ENCODE peak calls at places on chromosomes 12 and 14, in six cellular contexts. Q is ovary, P is A549, A is GM12878, F is suprapubic skin, W is esophagus muscularis mucosa. C is an unnamed sample. For H3K9me3, the result is how much of the 10 kb centered on the place peaks cover.

GRCh38 chr12:43737646-43738045 is 20.9 kb downstream of the PUS7L start:
- DNase-seq in Q (no peak), F (no peak), W (no peak), P (no peak), A (no peak), C (no peak)

GRCh38 chr12:28162697-28163096 is 27.6 kb upstream of the CCDC91 start:
- DNase-seq in Q (no peak), F (no peak), A (no peak), P (no peak), W (no peak), C (no peak)

GRCh38 chr14:104119119-104119699 is 19.2 kb upstream of the KIF26A start:
- DNase-seq in Q (no peak), W (no peak), P (no peak), A (no peak), F (peak), C (no peak)

GRCh38 chr14:22536853-22537338 is 52.1 kb downstream of the DAD1 start:
- DNase-seq in A (peak), P (peak), Q (peak), F (no peak), W (no peak), C (no peak)

GRCh38 chr14:35337074-35337556 is 44.9 kb downstream of the PSMA6 start:
- DNase-seq in Q (no peak), P (no peak), W (no peak), F (no peak), A (no peak), C (no peak)

GRCh38 chr12:58804749-58805148 is 115.6 kb downstream of the LRIG3 start:
- DNase-seq in Q (no peak), P (peak), A (no peak), W (no peak), F (no peak), C (no peak)

GRCh38 chr12:109625131-109625559 is 51.6 kb downstream of the MVK start:
- DNase-seq in F (no peak), Q (no peak), A (no peak), P (peak), W (no peak), C (no peak)

GRCh38 chr12:104772336-104772735 is 185.8 kb downstream of the SLC41A2 start:
- DNase-seq in F (no peak), Q (no peak), A (no peak), W (no peak), P (no peak), C (no peak)

GRCh38 chr12:55060470-55060869 is 40.7 kb downstream of the NEUROD4 start:
- DNase-seq in P (no peak), W (no peak), F (no peak), Q (no peak), A (peak), C (no peak)

GRCh38 chr14:94320243-94320642 is 2.9 kb downstream of the SERPINA6 start:
- DNase-seq in W (no peak), F (no peak), Q (no peak), P (peak), A (no peak), C (no peak)

GRCh38 chr14:29643415-29644206 is 284.0 kb downstream of the PRKD1 start:
- DNase-seq in F (no peak), A (no peak), Q (no peak), W (no peak), P (peak), C (no peak)

GRCh38 chr14:93045965-93046695 is 69.6 kb downstream of the ITPK1 start:
- DNase-seq in P (no peak), F (no peak), W (no peak), A (no peak), Q (no peak), C (no peak)

GRCh38 chr12:132309162-132310086 is 20.0 kb downstream of the GALNT9 start:
- DNase-seq in A (no peak), F (no peak), P (no peak), W (no peak), Q (no peak), C (no peak)

GRCh38 chr12:116885496-116885895 is 4.3 kb upstream of the HRK start:
- DNase-seq in F (no peak), A (no peak), P (no peak), W (no peak), Q (no peak), C (no peak)

GRCh38 chr12:41188058-41188840 is at the start of gene PDZRN4:
- DNase-seq in Q (no peak), A (no peak), W (no peak), F (peak), P (peak), C (peak)

GRCh38 chr12:116266631-116267349 is 10.7 kb downstream of the MED13L start:
- DNase-seq in F (no peak), Q (no peak), P (no peak), W (no peak), A (no peak), C (no peak)

GRCh38 chr14:69001375-69001774 is 22.3 kb upstream of the ACTN1 start:
- DNase-seq in A (no peak), F (no peak), Q (no peak), W (no peak), P (no peak), C (no peak)

GRCh38 chr14:81125536-81125935 is 95.2 kb downstream of the GTF2A1 start:
- DNase-seq in W (no peak), A (no peak), F (no peak), P (no peak), Q (no peak), C (no peak)

GRCh38 chr14:23357261-23357660 is 4.6 kb upstream of the SLC22A17 start:
- DNase-seq in Q (no peak), A (no peak), F (no peak), P (no peak), W (no peak), C (no peak)

GRCh38 chr12:63918788-63919300 is 74.3 kb downstream of the SRGAP1 start:
- DNase-seq in Q (no peak), F (no peak), A (no peak), W (no peak), P (peak), C (no peak)

GRCh38 chr12:113899844-113900471 is 66.2 kb downstream of the RBM19 start:
- DNase-seq in Q (no peak), A (no peak), W (no peak), P (no peak), F (no peak), C (no peak)

GRCh38 chr12:123075591-123076171 is 75.2 kb downstream of the PITPNM2 start:
- DNase-seq in Q (peak), P (no peak), A (no peak), W (no peak), F (no peak), C (peak)

GRCh38 chr12:92064420-92064819 is 81.2 kb downstream of the BTG1 start:
- DNase-seq in Q (no peak), P (peak), W (no peak), A (no peak), F (no peak), C (no peak)

GRCh38 chr12:64679487-64679983 is 69.2 kb downstream of the RASSF3 start:
- DNase-seq in Q (peak), P (peak), W (no peak), F (peak), A (no peak), C (peak)

GRCh38 chr14:25607095-25607657 is 557.2 kb upstream of the STXBP6 start:
- DNase-seq in W (no peak), Q (no peak), P (no peak), A (no peak), F (no peak), C (no peak)

GRCh38 chr14:103522649-103523582 is at the start of gene CKB:
- DNase-seq in W (no peak), A (no peak), P (peak), F (no peak), Q (peak), C (no peak)

GRCh38 chr12:51082561-51083139 is 746 bp downstream of the CSRNP2 start:
- DNase-seq in Q (no peak), W (no peak), A (no peak), F (peak), P (peak), C (no peak)

GRCh38 chr12:52181757-52182156 is 10.1 kb downstream of the KRT80 start:
- DNase-seq in A (no peak), F (no peak), Q (no peak), P (no peak), W (no peak), C (no peak)

GRCh38 chr12:50527086-50527726 is 22.4 kb downstream of the DIP2B start:
- DNase-seq in A (no peak), Q (no peak), P (no peak), W (no peak), F (no peak), C (no peak)

GRCh38 chr14:59360923-59361794 is 104.0 kb downstream of the GPR135 start:
- DNase-seq in W (no peak), Q (no peak), A (no peak), F (no peak), P (peak), C (peak)

GRCh38 chr14:97777622-97778021 is 980.4 kb downstream of the VRK1 start:
- DNase-seq in W (no peak), Q (no peak), A (no peak), P (no peak), F (no peak), C (no peak)

GRCh38 chr12:107152331-107152730 is 59.0 kb upstream of the CRY1 start:
- DNase-seq in P (no peak), F (no peak), A (no peak), W (no peak), Q (no peak), C (no peak)
- TF ChIP-seq EP300 in P (no peak), F (no peak), A (no peak), W (no peak), Q (no peak), C (no peak)

DNA sequence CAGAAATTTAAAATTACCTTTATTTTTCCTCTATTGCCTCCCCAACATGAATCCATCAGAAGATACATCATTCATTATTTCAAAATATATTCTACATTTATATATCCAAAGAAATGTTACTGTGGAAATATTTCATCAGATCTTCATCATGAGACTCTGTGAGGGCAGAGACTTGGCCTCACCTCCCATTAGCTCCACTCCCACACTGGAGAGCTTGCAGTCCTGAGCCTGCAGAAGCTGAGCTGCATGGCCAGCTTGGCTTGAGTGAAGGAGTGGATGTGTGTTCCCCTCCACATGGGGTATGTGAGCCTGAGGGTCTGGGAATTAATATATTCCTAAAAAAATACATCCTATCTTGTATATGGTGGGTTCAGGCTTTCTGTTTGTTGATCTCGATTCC is 961.9 kb downstream of the TMEM121 start:
- DNase-seq in P (no peak), A (no peak), F (no peak), W (no peak), Q (no peak), C (no peak)
- H3K9me3 ChIP-seq in P (under half), A (under half), F (under half), W (under half), Q (under half), C (under half)

GRCh38 chr14:70004791-70005190 is 125.6 kb downstream of the SMOC1 start:
- DNase-seq in Q (no peak), A (no peak), P (no peak), W (no peak), F (no peak), C (no peak)

GRCh38 chr14:70008863-70009262 is 129.6 kb downstream of the SMOC1 start:
- DNase-seq in W (no peak), F (no peak), A (no peak), P (no peak), Q (no peak), C (no peak)

GRCh38 chr14:70008457-70008856 is 129.2 kb downstream of the SMOC1 start:
- DNase-seq in F (no peak), A (no peak), W (no peak), Q (no peak), P (no peak), C (no peak)

GRCh38 chr14:70002589-70003240 is 123.5 kb downstream of the SMOC1 start:
- DNase-seq in P (no peak), F (no peak), W (no peak), Q (no peak), A (no peak), C (no peak)

GRCh38 chr14:70005281-70005805 is 126.1 kb downstream of the SMOC1 start:
- DNase-seq in F (no peak), A (no peak), W (no peak), Q (no peak), P (no peak), C (no peak)
- TF ChIP-seq EP300 in F (no peak), A (no peak), W (no peak), Q (no peak), P (no peak), C (no peak)

DNA sequence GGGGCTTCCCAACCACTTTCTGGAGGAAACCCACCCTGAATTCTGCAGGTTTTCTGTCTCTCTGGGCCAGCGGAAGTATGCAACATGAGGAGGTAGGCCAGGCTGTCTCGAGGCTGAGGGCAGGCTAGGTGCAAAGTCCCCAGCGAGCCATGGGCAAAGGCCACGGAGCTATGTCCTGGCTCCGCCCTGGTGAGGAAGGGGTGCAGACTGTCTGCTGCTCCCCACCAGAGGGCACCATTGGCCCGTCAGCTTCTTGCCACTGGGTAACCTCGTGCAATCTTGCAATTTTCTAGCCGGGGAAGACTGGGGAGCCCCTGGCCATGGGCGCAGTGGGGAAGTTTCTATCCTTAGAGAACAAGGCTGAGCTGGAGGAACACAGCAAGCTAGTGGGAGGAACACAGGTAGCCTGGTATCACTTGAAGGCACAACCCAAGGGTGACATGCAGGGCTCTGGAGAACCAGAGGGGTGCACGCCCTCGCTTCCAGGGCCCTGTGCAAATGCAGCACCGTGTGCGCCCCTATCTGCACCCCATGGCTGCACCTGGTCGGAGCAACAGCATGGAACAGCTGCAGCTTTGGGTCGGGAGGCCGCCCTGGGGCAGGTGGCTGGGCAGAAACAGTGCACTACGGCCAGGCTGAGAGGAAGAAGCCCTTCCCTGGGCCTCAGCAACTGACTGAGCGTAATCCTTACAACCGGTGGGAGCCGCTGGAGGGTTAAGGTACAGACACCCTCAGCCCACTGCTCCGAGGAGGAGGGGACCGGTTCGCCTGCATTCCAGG is 27.6 kb upstream of the RPLP0 start:
- DNase-seq in P (peak), Q (peak), W (no peak), F (peak), A (peak), C (peak)
- H3K9me3 ChIP-seq in P (under half), Q (under half), W (under half), F (under half), A (under half), C (under half)

GRCh38 chr12:19236656-19237055 is 107.1 kb downstream of the PLEKHA5 start:
- DNase-seq in A (no peak), W (no peak), F (no peak), Q (no peak), P (no peak), C (no peak)
- TF ChIP-seq EP300 in A (no peak), W (no peak), F (no peak), Q (no peak), P (no peak), C (no peak)

DNA sequence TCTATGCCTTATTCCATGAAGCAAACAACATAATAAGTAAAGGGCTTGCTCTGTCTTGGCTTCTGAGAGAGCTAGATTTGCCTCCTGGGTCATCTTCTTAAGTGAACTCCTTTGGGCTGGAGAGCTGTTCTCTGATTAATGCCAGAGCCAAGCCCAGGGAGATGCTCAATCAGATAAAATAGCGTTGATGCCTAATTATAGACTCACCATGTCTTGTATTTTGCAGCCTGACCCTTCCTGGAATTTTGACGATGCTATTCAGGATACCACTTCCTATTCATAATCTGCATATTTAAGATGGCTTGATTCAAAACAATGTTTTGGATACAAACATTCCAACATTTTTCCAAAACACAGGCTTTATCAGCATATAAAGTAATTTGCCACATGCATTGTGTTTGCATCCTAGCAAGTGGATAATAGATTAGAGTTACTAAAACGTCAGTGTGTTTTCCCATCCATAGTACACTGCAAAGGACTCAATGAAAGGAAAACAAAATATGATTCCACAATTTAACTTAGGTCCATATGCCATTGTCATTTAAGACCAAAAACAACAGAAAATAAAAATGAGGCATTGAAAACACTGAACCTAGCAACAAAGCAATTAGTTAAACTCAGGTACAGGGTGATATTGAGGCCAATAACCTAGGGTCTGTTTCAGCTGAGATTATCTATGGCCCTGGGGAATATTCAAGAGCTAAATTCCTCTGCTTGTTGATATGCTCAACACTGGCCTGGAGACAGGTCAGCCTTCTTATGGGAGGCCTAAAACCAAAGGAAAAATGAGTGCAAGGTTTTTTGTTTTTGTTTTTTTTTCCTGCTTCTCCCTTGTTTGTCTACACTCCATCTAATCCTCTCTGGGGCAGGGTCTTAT is 184.2 kb upstream of the FOXN3 start:
- DNase-seq in F (no peak), A (no peak), Q (no peak), P (no peak), W (no peak), C (no peak)
- H3K9me3 ChIP-seq in F (under half), A (under half), Q (under half), P (under half), W (under half), C (under half)

GRCh38 chr14:91371011-91371989 is 46.3 kb downstream of the CCDC88C start:
- DNase-seq in F (no peak), P (no peak), A (no peak), Q (no peak), W (no peak), C (no peak)

GRCh38 chr14:91372680-91373495 is 44.7 kb downstream of the CCDC88C start:
- DNase-seq in Q (no peak), F (no peak), W (no peak), A (no peak), P (no peak), C (no peak)

GRCh38 chr14:91369628-91370445 is 47.8 kb downstream of the CCDC88C start:
- DNase-seq in Q (no peak), W (no peak), P (no peak), F (no peak), A (no peak), C (no peak)

GRCh38 chr14:91373591-91374245 is 43.9 kb downstream of the CCDC88C start:
- DNase-seq in F (no peak), W (no peak), P (no peak), A (peak), Q (no peak), C (no peak)

GRCh38 chr14:91371990-91372375 is 45.6 kb downstream of the CCDC88C start:
- DNase-seq in P (no peak), Q (no peak), W (no peak), A (no peak), F (no peak), C (no peak)
- TF ChIP-seq EP300 in P (no peak), Q (no peak), W (no peak), A (no peak), F (no peak), C (no peak)

DNA sequence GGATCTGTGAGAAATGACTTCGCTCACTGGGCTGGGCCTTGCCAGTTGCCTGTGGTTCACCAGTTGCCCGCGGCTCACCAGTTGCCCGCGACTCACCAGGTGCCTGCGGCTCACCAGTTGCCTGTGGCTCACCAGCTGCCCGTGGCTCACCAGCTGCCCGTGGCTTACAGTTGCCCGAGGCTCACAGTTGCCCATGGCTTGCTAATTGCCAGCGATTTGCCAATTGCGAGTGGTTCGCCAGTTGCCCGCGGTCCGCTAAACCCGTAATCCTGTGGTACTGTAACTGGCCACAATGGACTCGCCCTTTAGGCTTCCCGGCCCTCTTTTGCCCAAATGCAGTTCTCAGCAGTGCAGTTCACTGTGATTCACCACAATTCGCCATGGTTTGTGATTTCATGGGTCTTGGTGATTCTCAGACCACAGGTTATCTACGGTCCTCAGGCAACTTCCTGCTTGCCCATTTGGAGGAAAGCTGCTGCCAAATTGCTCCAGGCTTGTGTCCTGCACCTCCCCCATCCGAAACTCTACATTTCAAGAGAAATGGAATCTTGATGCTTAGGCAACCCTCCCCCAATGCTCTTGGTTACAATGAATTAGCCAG is 15.0 kb upstream of the MEG3 start:
- DNase-seq in W (no peak), Q (peak), P (no peak), F (no peak), A (no peak), C (no peak)
- H3K9me3 ChIP-seq in W (under half), Q (under half), P (under half), F (under half), A (under half), C (under half)